ENCODE peak calls at places on chromosomes 12 and 14, in five cellular contexts. T is BJ, C is H7, A is HCEC 1CT, J is AG04450. G is an unnamed sample.

GRCh38 chr12:82358200-82359114 is at the start of the genes CCDC59 and METTL25:
- DNase-seq in T (peak; percentile 80), C (peak; percentile 91), A (peak; percentile 99), J (peak; percentile 96), G (peak; percentile 99)

GRCh38 chr12:31922341-31923062 is 36.7 kb upstream of the RESF1 start:
- DNase-seq in T (no peak), C (no peak), A (peak; percentile 22), J (no peak), G (no peak)

GRCh38 chr14:58395815-58396626 is at the start of gene TOMM20L:
- DNase-seq in T (no peak), C (peak; percentile 95), A (peak; percentile 49), J (peak; percentile 4), G (peak; percentile 51)

GRCh38 chr14:98244162-98244948 is 1027.6 kb downstream of the BCL11B start:
- DNase-seq in T (no peak), C (no peak), A (no peak), J (no peak), G (no peak)

GRCh38 chr14:97978336-97978735 is 1181.2 kb downstream of the VRK1 start:
- DNase-seq in T (no peak), C (peak; percentile 85), A (no peak), J (no peak), G (no peak)

GRCh38 chr12:104736307-104736706 is 221.8 kb downstream of the SLC41A2 start:
- DNase-seq in T (peak; percentile 63), C (no peak), A (no peak), J (peak; percentile 41), G (peak; percentile 66)

GRCh38 chr12:115046805-115047204 is 362.8 kb upstream of the TBX3 start:
- DNase-seq in T (no peak), C (no peak), A (no peak), J (no peak), G (no peak)

GRCh38 chr12:117481470-117481869 is 120.0 kb upstream of the NOS1 start:
- DNase-seq in T (no peak), C (no peak), A (no peak), J (no peak), G (no peak)

GRCh38 chr12:96434107-96434506 is 33.9 kb upstream of the CDK17 start:
- DNase-seq in T (peak; percentile 76), C (no peak), A (peak; percentile 99), J (peak; percentile 97), G (peak; percentile 99)

GRCh38 chr12:63876980-63877379 is 32.5 kb downstream of the SRGAP1 start:
- DNase-seq in T (no peak), C (no peak), A (no peak), J (no peak), G (no peak)

GRCh38 chr12:131948166-131948712 is 1.5 kb upstream of the EP400 start:
- DNase-seq in T (no peak), C (no peak), A (no peak), J (no peak), G (no peak)

GRCh38 chr12:65741662-65742480 is 82.4 kb upstream of the HMGA2 start:
- DNase-seq in T (no peak), C (peak; percentile 95), A (peak; percentile 41), J (no peak), G (peak; percentile 68)

GRCh38 chr12:130481392-130481879 is 143.7 kb downstream of the PIWIL1 start:
- DNase-seq in T (no peak), C (no peak), A (no peak), J (no peak), G (no peak)

GRCh38 chr14:65623759-65624158 is 211.2 kb downstream of the FUT8 start:
- DNase-seq in T (no peak), C (no peak), A (no peak), J (no peak), G (no peak)

GRCh38 chr14:103312006-103312635 is 21.9 kb upstream of the EIF5 start:
- DNase-seq in T (no peak), C (peak; percentile 43), A (no peak), J (no peak), G (no peak)

GRCh38 chr14:95497561-95498011 is 18.9 kb downstream of the SYNE3 start:
- DNase-seq in T (no peak), C (no peak), A (no peak), J (no peak), G (peak; percentile 75)

G was measured in fibroblast of villous mesenchyme.